ENCODE peak calls at places on chromosomes 4 and X, in seven cellular contexts. U, F, K, X, H, I and Y are unnamed samples.

GRCh38 chr4:73019462-73020047 is 50.0 kb downstream of the COX18 start:
- DNase-seq in U (peak), F (peak), K (peak), X (peak), H (peak), I (no peak), Y (no peak)

GRCh38 chrX:19334945-19335626 is 8.6 kb upstream of the PDHA1 start:
- DNase-seq in U (peak), F (no peak), K (no peak), X (no peak), H (peak), I (no peak), Y (no peak)

GRCh38 chrX:11532291-11533075 is 133.2 kb downstream of the ARHGAP6 start:
- DNase-seq in U (no peak), F (peak), K (no peak), X (no peak), H (peak), I (no peak), Y (no peak)

GRCh38 chr4:185566972-185567749 is 31.9 kb upstream of the PDLIM3 start:
- DNase-seq in U (no peak), F (peak), K (no peak), X (no peak), H (no peak), I (no peak), Y (no peak)

GRCh38 chr4:53422367-53422766 is 44.9 kb downstream of the FIP1L1 start:
- DNase-seq in U (no peak), F (no peak), K (no peak), X (no peak), H (no peak), I (no peak), Y (no peak)

GRCh38 chr4:159042097-159042605 is 60.7 kb upstream of the RAPGEF2 start:
- DNase-seq in U (no peak), F (no peak), K (no peak), X (no peak), H (no peak), I (no peak), Y (no peak)

GRCh38 chr4:76589872-76590846 is 155.1 kb downstream of the SHROOM3 start:
- DNase-seq in U (no peak), F (peak), K (no peak), X (no peak), H (peak), I (peak), Y (no peak)

GRCh38 chr4:4334798-4335520 is 44.9 kb downstream of the ZBTB49 start:
- DNase-seq in U (peak), F (peak), K (peak), X (peak), H (peak), I (no peak), Y (peak)

GRCh38 chr4:83340692-83341343 is 6.2 kb upstream of the HPSE start:
- DNase-seq in U (no peak), F (no peak), K (no peak), X (no peak), H (no peak), I (no peak), Y (no peak)

GRCh38 chr4:91958651-91959050 is 345.1 kb upstream of the GRID2 start:
- DNase-seq in U (no peak), F (peak), K (peak), X (no peak), H (peak), I (no peak), Y (no peak)

GRCh38 chrX:78366576-78366975 is 39.2 kb upstream of the CYSLTR1 start:
- DNase-seq in U (no peak), F (no peak), K (no peak), X (no peak), H (no peak), I (no peak), Y (no peak)

GRCh38 chrX:37817176-37817575 is 30.2 kb downstream of the DYNLT3 start:
- DNase-seq in U (peak), F (no peak), K (no peak), X (no peak), H (no peak), I (no peak), Y (no peak)

GRCh38 chr4:47122592-47123291 is 91.4 kb downstream of the GABRB1 start:
- DNase-seq in U (peak), F (peak), K (peak), X (peak), H (peak), I (peak), Y (peak)

GRCh38 chr4:177118596-177118995 is 191.1 kb upstream of the NEIL3 start:
- DNase-seq in U (no peak), F (peak), K (no peak), X (no peak), H (peak), I (no peak), Y (no peak)

GRCh38 chr4:53571936-53572580 is 19.2 kb downstream of the LNX1 start:
- DNase-seq in U (no peak), F (no peak), K (no peak), X (no peak), H (no peak), I (no peak), Y (no peak)

GRCh38 chr4:107182347-107182746 is 146.2 kb upstream of the DKK2 start:
- DNase-seq in U (no peak), F (no peak), K (no peak), X (no peak), H (no peak), I (no peak), Y (no peak)